ENCODE peak calls at places on chromosomes 13 and 19, in eight cellular contexts. A is endothelial cell, D is AG10803, K is AG09309, T is cardiac muscle cell, N is fibroblast of mammary gland, Z is fibroblast of the aortic adventitia, U is thoracic aorta. M is an unnamed sample.

GRCh38 chr19:54633401-54633800 is 3.1 kb downstream of the LILRB1 start:
- DNase-seq in U (no peak), D (no peak), T (no peak), N (no peak), K (no peak), A (no peak), Z (no peak), M (no peak)

GRCh38 chr19:28504727-28505126 is 708.2 kb downstream of the UQCRFS1 start:
- DNase-seq in D (no peak), A (no peak), T (no peak), Z (no peak), U (no peak), K (no peak), N (no peak), M (no peak)

GRCh38 chr13:50426932-50427331 is 411.7 kb downstream of the KCNRG start:
- DNase-seq in Z (no peak), T (no peak), N (no peak), U (no peak), K (no peak), A (no peak), D (no peak), M (no peak)

GRCh38 chr13:109272595-109273325 is 513.6 kb downstream of the IRS2 start:
- DNase-seq in U (no peak), K (no peak), N (no peak), D (no peak), T (peak), Z (no peak), A (no peak), M (no peak)

GRCh38 chr19:19597809-19598306 is 20.6 kb downstream of the PBX4 start:
- DNase-seq in U (no peak), N (no peak), D (no peak), A (no peak), T (no peak), Z (no peak), K (no peak), M (no peak)

GRCh38 chr19:33484226-33484774 is 37.3 kb downstream of the PEPD start:
- DNase-seq in N (no peak), T (no peak), D (no peak), U (no peak), Z (no peak), K (no peak), A (no peak), M (no peak)

GRCh38 chr19:49599378-49600298 is 8.7 kb downstream of the PRR12 start:
- DNase-seq in N (no peak), Z (no peak), A (no peak), D (no peak), U (no peak), K (no peak), T (no peak), M (no peak)

GRCh38 chr19:44890366-44891015 is 563 bp upstream of the TOMM40 start:
- DNase-seq in U (peak), T (peak), A (no peak), D (peak), Z (peak), N (peak), K (peak), M (peak)

GRCh38 chr19:6709549-6709948 is 10.9 kb downstream of the C3 start:
- DNase-seq in D (no peak), N (no peak), U (no peak), T (no peak), Z (no peak), K (no peak), A (no peak), M (no peak)

GRCh38 chr19:38634757-38635482 is 12.5 kb upstream of the ACTN4 start:
- DNase-seq in D (peak), U (no peak), Z (peak), N (peak), A (peak), T (peak), K (no peak), M (peak)

GRCh38 chr13:111567637-111568036 is 247.2 kb downstream of the TEX29 start:
- DNase-seq in A (no peak), D (no peak), U (no peak), N (no peak), K (no peak), T (no peak), Z (no peak), M (no peak)

GRCh38 chr19:36605101-36605838 is at the start of gene ZNF382:
- DNase-seq in U (peak), N (peak), K (no peak), T (peak), A (peak), D (peak), Z (peak), M (peak)

GRCh38 chr19:36605839-36606478 is 846 bp downstream of the ZNF382 start:
- DNase-seq in Z (no peak), D (peak), T (no peak), N (no peak), K (no peak), A (no peak), U (no peak), M (no peak)

GRCh38 chr19:36604656-36605100 is 435 bp upstream of the ZNF382 start:
- DNase-seq in T (peak), D (peak), Z (peak), A (peak), U (peak), K (no peak), N (peak), M (peak)
- TF ChIP-seq CTCF in T (no peak), D (no peak), Z (no peak), A (no peak), U (no peak), K (no peak), N (no peak), M (no peak)

DNA sequence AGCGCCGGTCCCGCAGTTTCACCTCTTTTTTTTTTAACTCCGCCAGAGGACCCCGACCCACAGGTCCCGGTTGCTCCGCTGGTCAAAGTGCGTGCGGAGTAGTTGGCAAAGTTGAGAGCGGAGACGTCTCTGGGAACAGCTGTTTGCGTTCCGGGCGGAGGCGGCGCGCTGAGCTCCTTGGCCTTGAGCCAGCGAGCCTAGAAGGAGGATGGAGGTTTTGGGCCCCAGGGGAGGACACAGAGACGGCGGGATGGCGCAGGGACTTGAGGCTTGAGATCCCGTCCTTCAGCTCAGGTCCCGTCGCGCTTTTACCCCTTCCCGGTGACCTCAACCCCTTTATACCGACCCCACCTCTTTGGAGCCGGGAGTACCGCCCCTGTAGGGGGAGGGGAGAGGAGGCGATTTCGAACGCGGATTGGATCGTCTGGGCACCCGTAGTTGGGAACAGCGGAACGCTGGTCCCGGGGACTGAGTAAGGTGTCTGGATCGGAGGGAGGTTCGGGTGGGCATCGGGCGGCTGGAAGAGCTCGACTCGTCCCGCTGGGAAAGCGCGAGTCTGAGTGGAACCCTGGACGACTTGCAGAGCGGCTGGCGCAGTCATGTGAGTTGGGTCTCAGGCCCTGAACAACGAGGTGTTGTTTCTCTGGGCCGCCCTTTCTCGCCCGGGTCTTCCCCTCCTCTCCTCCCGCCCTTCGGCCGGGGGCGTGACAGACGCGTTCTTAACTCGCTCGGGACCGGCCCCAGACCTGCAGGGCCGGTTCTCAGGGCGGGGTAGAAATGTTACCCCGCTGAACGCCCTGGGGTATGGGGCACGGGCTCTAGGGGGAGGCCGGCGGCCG is at the start of gene WBP4:
- DNase-seq in A (peak), N (peak), Z (peak), D (peak), U (peak), T (peak), K (peak), M (peak)
- TF ChIP-seq CTCF in A (no peak), N (peak), Z (peak), D (peak), U (no peak), T (peak), K (peak), M (no peak)

GRCh38 chr19:2624537-2625091 is 77.9 kb downstream of the GNG7 start:
- DNase-seq in T (no peak), A (no peak), K (no peak), D (no peak), N (no peak), Z (no peak), U (no peak), M (no peak)
- TF ChIP-seq CTCF in T (no peak), A (no peak), K (no peak), D (no peak), N (no peak), Z (no peak), U (no peak), M (peak)

GRCh38 chr19:7942981-7943443 is 454 bp downstream of the TIMM44 start:
- DNase-seq in Z (peak), A (no peak), U (no peak), N (no peak), K (no peak), D (no peak), T (peak), M (no peak)
- TF ChIP-seq CTCF in Z (no peak), A (no peak), U (no peak), N (no peak), K (no peak), D (no peak), T (no peak), M (no peak)

DNA sequence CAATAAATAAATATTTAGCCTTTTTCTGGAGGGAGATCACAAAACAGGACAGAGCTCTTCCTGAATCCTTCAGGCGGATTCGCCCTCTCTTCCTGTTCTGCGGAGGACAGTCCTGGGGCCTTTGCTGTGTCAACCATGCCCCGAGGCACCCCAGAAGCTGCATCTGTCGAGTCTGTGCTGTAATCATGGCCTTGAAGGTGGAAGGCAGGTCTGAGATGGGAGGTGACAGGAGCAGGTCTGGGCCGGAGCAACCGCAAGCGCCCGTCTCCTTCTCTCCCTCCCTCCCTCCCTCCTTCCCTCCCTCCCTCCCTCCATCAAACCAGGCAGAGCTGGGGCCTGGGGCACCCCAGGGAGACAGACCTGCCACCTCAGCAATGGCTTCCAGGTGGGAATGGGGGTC is 4.6 kb upstream of the FXYD3 start:
- DNase-seq in A (no peak), T (no peak), K (no peak), U (no peak), N (no peak), Z (no peak), D (no peak), M (no peak)
- TF ChIP-seq CTCF in A (no peak), T (no peak), K (no peak), U (no peak), N (no peak), Z (no peak), D (no peak), M (no peak)

GRCh38 chr19:10747674-10748073 is 29.8 kb downstream of the DNM2 start:
- DNase-seq in U (no peak), K (no peak), T (no peak), Z (no peak), A (no peak), N (no peak), D (no peak), M (no peak)

GRCh38 chr19:10747271-10747670 is 29.4 kb downstream of the DNM2 start:
- DNase-seq in T (no peak), K (no peak), U (no peak), A (no peak), N (no peak), D (no peak), Z (no peak), M (no peak)

GRCh38 chr19:10748195-10748923 is 30.5 kb downstream of the DNM2 start:
- DNase-seq in T (no peak), D (no peak), K (no peak), Z (no peak), N (no peak), U (no peak), A (no peak), M (no peak)

GRCh38 chr19:10749435-10750384 is 31.8 kb downstream of the DNM2 start:
- DNase-seq in D (no peak), N (no peak), K (no peak), Z (no peak), U (no peak), A (no peak), T (no peak), M (no peak)

GRCh38 chr19:10748924-10749434 is 31.1 kb downstream of the DNM2 start:
- DNase-seq in K (no peak), Z (peak), N (peak), U (no peak), D (no peak), T (peak), A (no peak), M (no peak)
- TF ChIP-seq CTCF in K (no peak), Z (no peak), N (no peak), U (no peak), D (no peak), T (no peak), A (no peak), M (no peak)

DNA sequence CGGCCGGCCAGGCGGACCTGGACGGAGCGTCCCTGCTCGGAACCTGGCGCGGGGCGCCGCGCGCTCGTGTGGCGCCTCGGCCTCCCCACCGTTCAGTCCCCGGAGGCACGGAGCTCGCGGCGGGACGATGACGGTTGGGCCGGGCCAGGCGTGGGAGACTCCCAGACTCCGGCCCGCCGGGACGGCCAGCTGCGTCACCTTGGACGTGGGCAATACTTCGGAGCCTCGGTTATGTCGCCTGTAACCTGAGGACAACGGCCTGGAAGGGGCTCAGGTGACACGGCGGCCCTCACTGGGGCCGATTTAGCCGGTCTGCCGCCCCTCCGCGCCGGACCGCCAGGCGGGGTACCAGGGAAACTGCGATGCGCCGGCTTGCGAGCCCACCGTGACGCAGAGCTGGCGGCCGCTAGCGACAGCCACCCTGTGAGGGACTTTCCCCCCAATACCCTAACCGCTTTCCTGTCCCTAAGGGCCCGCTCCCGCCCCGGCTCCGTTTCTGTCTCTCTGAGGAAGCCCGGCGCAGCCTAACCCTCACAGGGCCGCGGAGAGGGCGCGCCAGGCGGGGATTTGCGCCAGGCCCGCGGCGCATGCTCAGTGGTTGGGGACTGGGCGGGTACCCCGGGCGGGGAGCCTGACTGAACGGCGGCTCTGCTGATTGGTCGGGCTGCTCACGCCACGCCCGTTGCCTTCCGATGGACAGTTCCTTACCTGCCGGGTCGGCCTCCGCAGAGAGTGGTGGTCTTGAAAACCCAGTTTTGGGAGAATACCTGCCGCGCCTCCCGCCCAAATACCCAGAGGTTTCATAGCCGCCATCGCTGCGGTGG is 109.5 kb upstream of the DOCK9 start:
- DNase-seq in U (peak), Z (peak), A (peak), K (peak), N (peak), D (peak), T (peak), M (peak)
- TF ChIP-seq CTCF in U (peak), Z (peak), A (no peak), K (peak), N (no peak), D (peak), T (peak), M (peak)

GRCh38 chr13:113034451-113035208 is 65.6 kb downstream of the MCF2L start:
- DNase-seq in D (peak), N (peak), A (peak), K (no peak), T (peak), Z (peak), U (no peak), M (no peak)
- TF ChIP-seq CTCF in D (peak), N (peak), A (peak), K (peak), T (peak), Z (peak), U (peak), M (peak)

M was measured in progenitor cell of endocrine pancreas.